ENCODE peak calls at places on chromosomes 16 and 17, in nine cellular contexts. Z, U, C, I, R, P, F, J and S are unnamed samples.

GRCh38 chr16:27867122-27868110 is 196.1 kb downstream of the GSG1L start:
- DNase-seq in P (peak), F (peak), I (peak), C (no peak), J (peak), R (no peak), U (peak), Z (peak), S (peak)

GRCh38 chr16:83578146-83578545 is 229.6 kb upstream of the HSBP1 start:
- DNase-seq in I (no peak), Z (no peak), C (no peak), U (no peak), R (no peak), J (no peak), F (no peak), P (no peak), S (no peak)

GRCh38 chr16:87552772-87553171 is 49.5 kb upstream of the JPH3 start:
- DNase-seq in P (no peak), F (no peak), R (no peak), C (no peak), J (no peak), Z (no peak), U (no peak), I (peak), S (no peak)

GRCh38 chr16:23979426-23979825 is 143.6 kb downstream of the PRKCB start:
- DNase-seq in J (no peak), U (no peak), R (no peak), Z (no peak), I (no peak), F (no peak), P (no peak), C (no peak), S (no peak)

GRCh38 chr17:48998557-48999440 is 1.6 kb downstream of the IGF2BP1 start:
- DNase-seq in F (no peak), U (no peak), C (no peak), J (no peak), P (no peak), R (no peak), Z (no peak), I (no peak), S (no peak)

GRCh38 chr16:81261049-81261648 is 22.7 kb downstream of the BCO1 start:
- DNase-seq in P (no peak), R (peak), U (no peak), Z (peak), C (no peak), J (no peak), I (peak), F (no peak), S (no peak)

GRCh38 chr16:19228575-19228974 is 57.0 kb upstream of the CLEC19A start:
- DNase-seq in Z (no peak), P (no peak), F (no peak), C (no peak), U (no peak), I (no peak), R (no peak), J (no peak), S (no peak)

GRCh38 chr17:77365584-77366186 is 224.9 kb downstream of the SEC14L1 start:
- DNase-seq in J (no peak), U (no peak), I (peak), R (no peak), F (no peak), P (no peak), Z (peak), C (peak), S (no peak)

GRCh38 chr17:61352408-61352770 is 47.3 kb upstream of the TBX2 start:
- DNase-seq in I (no peak), J (no peak), C (no peak), F (no peak), P (no peak), U (no peak), Z (no peak), R (no peak), S (no peak)

GRCh38 chr17:47862621-47863440 is 11.9 kb upstream of the SP6 start:
- DNase-seq in R (peak), U (no peak), C (no peak), P (no peak), Z (peak), F (no peak), I (peak), J (no peak), S (peak)

GRCh38 chr17:66954632-66955031 is 9.9 kb upstream of the CACNG4 start:
- DNase-seq in J (no peak), C (no peak), U (no peak), Z (no peak), R (no peak), P (no peak), F (no peak), I (no peak), S (no peak)

GRCh38 chr17:44198721-44199552 is 747 bp downstream of the ATXN7L3 start:
- DNase-seq in I (peak), J (no peak), C (no peak), Z (no peak), F (peak), P (peak), R (no peak), U (no peak), S (no peak)

GRCh38 chr17:51164911-51165679 is 1.1 kb upstream of the NME2 start:
- DNase-seq in P (no peak), C (no peak), Z (no peak), F (no peak), I (no peak), U (no peak), J (no peak), R (no peak), S (no peak)